ENCODE peak calls at places on chromosomes 1 and 21, in six cellular contexts. E is H1, L is HepG2, X is K562, Q is SK-N-SH, R is GM12878. Z is an unnamed sample.

GRCh38 chr1:245180496-245180895 is 25.7 kb downstream of the KIF26B start:
- DNase-seq in E (no peak), L (no peak), X (no peak), Q (no peak), R (no peak), Z (no peak)

GRCh38 chr1:24506706-24507422 is 4.2 kb downstream of the RCAN3 start:
- DNase-seq in E (no peak), L (no peak), X (no peak), Q (no peak), R (no peak), Z (no peak)

GRCh38 chr1:236975461-236975860 is 28.8 kb downstream of the MT1HL1 start:
- DNase-seq in E (no peak), L (no peak), X (no peak), Q (no peak), R (no peak), Z (no peak)

GRCh38 chr1:85361106-85361505 is 84.7 kb upstream of the BCL10 start:
- DNase-seq in E (no peak), L (peak; percentile 10), X (no peak), Q (no peak), R (no peak), Z (no peak)

GRCh38 chr1:154866257-154866994 is 3.7 kb downstream of the KCNN3 start:
- DNase-seq in E (no peak), L (no peak), X (peak; percentile 71), Q (no peak), R (no peak), Z (no peak)

GRCh38 chr21:42193131-42193671 is 25.7 kb upstream of the ABCG1 start:
- DNase-seq in E (no peak), L (no peak), X (no peak), Q (no peak), R (no peak), Z (no peak)

GRCh38 chr21:46099476-46099875 is 1.6 kb downstream of the COL6A2 start:
- DNase-seq in E (peak; percentile 63), L (peak; percentile 15), X (peak; percentile 13), Q (peak; percentile 47), R (no peak), Z (no peak)

GRCh38 chr1:193629875-193630274 is 443.5 kb upstream of the B3GALT2 start:
- DNase-seq in E (no peak), L (no peak), X (no peak), Q (no peak), R (no peak), Z (no peak)

GRCh38 chr1:184052194-184052559 is 647 bp downstream of the TSEN15 start:
- DNase-seq in E (no peak), L (no peak), X (no peak), Q (no peak), R (no peak), Z (no peak)

GRCh38 chr1:24981632-24982007 is 51.5 kb upstream of the RUNX3 start:
- DNase-seq in E (no peak), L (no peak), X (no peak), Q (no peak), R (no peak), Z (no peak)

GRCh38 chr1:3501856-3502665 is 47.6 kb downstream of the ARHGEF16 start:
- DNase-seq in E (peak; percentile 92), L (peak; percentile 33), X (peak; percentile 63), Q (peak; percentile 75), R (no peak), Z (no peak)

GRCh38 chr1:5980314-5981008 is 11.8 kb downstream of the NPHP4 start:
- DNase-seq in E (peak; percentile 87), L (no peak), X (peak; percentile 78), Q (peak; percentile 84), R (no peak), Z (peak; percentile 28)

GRCh38 chr1:235187316-235187715 is 26.3 kb upstream of the RBM34 start:
- DNase-seq in E (no peak), L (no peak), X (no peak), Q (no peak), R (no peak), Z (no peak)

GRCh38 chr1:159799446-159799985 is 2.6 kb upstream of the FCRL6 start:
- DNase-seq in E (no peak), L (no peak), X (no peak), Q (no peak), R (no peak), Z (no peak)

DNA sequence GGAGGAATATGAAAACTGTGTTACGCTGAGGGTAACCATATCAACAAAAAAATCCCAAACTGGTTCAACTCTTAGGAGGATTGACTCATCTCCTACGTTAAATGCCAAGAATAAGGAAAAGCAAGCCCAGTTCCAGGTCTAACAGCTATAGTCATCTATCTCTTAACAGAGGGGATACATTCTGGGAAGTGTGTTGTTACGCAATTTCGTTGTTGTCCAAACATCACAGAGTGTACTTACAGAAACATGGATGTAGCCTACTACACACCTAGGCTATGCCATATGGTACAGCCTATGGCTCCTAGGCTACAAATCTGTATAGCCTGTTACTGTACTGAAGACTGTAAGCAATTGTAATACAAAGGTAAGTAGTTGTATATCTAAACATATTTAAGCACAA is 23.2 kb upstream of the LRRC52 start:
- DNase-seq in E (no peak), L (no peak), X (no peak), Q (no peak), R (no peak), Z (no peak)
- TF ChIP-seq GABPA in E (no peak), L (no peak), X (no peak), Q (no peak), R (no peak), Z (no peak)

DNA sequence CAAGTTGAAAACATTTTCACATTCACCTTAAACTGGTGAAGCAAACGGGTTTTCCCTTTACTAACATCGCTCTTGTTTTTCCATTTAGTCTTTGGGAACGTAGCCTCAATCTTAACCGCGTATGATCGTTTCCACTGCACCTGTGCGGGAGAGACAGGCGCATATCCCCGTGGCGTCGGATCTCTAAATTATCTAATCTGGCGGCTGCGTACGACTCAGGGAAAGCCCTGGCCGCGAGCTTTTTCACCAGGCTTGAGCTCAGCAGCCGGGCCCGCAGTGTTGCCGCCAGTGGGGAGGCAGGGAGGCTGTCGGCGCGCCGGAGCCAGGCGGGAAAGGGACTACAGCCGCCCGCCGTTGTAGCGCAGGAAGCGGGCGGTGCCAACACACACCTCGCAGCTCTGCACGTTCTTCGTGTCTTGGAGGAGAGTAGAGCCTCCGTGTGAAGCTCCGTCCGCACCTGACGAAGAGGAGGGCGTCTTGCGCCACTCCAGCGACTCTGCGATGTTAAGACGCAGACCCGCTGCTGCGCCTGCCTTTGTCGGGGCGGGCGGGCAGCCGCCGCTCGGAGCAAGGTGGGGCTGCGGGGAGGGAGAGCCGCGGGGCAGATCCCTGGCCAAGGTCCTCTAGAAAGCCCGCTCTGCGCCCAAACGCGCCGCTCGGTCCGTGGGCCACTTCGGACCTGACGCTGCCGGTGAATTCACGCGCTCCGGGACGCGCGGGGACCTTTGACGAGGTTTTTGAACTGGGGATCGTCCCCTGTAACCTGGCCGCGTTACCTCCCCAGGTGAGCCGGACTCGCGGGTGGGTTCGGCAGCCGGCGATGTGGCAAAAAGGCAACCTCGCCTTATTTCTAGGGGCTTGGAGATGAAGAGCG is 18.5 kb upstream of the TBX15 start:
- DNase-seq in E (peak; percentile 66), L (no peak), X (no peak), Q (no peak), R (no peak), Z (no peak)
- TF ChIP-seq POLR2AphosphoS5 in E (no peak), L (no peak), X (no peak), Q (no peak), R (no peak), Z (no peak)

DNA sequence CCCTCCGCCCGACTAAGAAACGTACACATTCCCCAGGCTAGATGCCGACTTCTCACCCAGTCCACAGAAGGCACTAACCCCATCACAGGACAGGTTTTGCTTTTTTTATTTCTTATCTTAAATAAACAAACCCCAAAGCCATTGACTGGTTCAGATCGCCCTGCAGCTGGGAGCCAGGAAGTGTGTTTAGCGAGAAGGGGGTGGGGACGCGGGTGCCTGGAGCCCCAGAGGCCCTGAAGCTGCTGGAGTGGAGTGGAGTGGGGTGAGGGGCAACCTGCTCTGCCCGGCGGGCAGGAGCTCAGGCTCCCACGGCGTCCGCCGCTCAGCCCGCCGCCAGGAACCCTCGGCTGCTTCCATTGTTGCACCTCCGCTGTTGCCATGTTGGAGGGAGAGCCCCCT is 724 bp downstream of the PIK3C2B start:
- DNase-seq in E (no peak), L (peak; percentile 85), X (peak; percentile 71), Q (peak; percentile 78), R (no peak), Z (peak; percentile 34)
- TF ChIP-seq GABPA in E (no peak), L (no peak), X (no peak), Q (no peak), R (no peak), Z (no peak)

GRCh38 chr1:17250601-17251000 is 1.7 kb downstream of the PADI3 start:
- DNase-seq in E (no peak), L (no peak), X (no peak), Q (no peak), R (no peak), Z (peak; percentile 44)
- TF ChIP-seq POLR2AphosphoS5 in E (no peak), L (no peak), X (no peak), Q (no peak), R (no peak), Z (no peak)

GRCh38 chr1:2360588-2361364 is 30.6 kb downstream of the MORN1 start:
- DNase-seq in E (no peak), L (no peak), X (no peak), Q (no peak), R (no peak), Z (no peak)
- TF ChIP-seq GABPA in E (no peak), L (no peak), X (no peak), Q (no peak), R (no peak), Z (no peak)

GRCh38 chr21:33212159-33212851 is 17.4 kb upstream of the IFNAR2 start:
- DNase-seq in E (no peak), L (no peak), X (peak; percentile 43), Q (no peak), R (no peak), Z (peak; percentile 43)
- TF ChIP-seq POLR2AphosphoS5 in E (no peak), L (no peak), X (no peak), Q (no peak), R (no peak), Z (no peak)